ENCODE peak calls at places on chromosomes 6 and 20, in six cellular contexts. One of them, this sample, is unnamed. For H3K4me1, the result is how much of the 10 kb centered on the place peaks cover.

GRCh38 chr20:58192567-58192966 is 35.9 kb downstream of the ANKRD60 start:
- DNase-seq in PC-3: no peak
- DNase-seq in upper lobe of right lung: no peak
- DNase-seq in tibial artery: no peak
- DNase-seq in heart right ventricle: no peak
- DNase-seq in CD8-positive, alpha-beta memory T cell: no peak
- DNase-seq in this sample: no peak

GRCh38 chr6:69044534-69044933 is 409.5 kb downstream of the ADGRB3 start:
- DNase-seq in PC-3: no peak
- DNase-seq in upper lobe of right lung: no peak
- DNase-seq in tibial artery: no peak
- DNase-seq in heart right ventricle: no peak
- DNase-seq in CD8-positive, alpha-beta memory T cell: no peak
- DNase-seq in this sample: no peak

GRCh38 chr20:48189177-48189576 is 403.9 kb upstream of the SULF2 start:
- DNase-seq in PC-3: peak
- DNase-seq in upper lobe of right lung: no peak
- DNase-seq in tibial artery: no peak
- DNase-seq in heart right ventricle: no peak
- DNase-seq in CD8-positive, alpha-beta memory T cell: no peak
- DNase-seq in this sample: no peak

GRCh38 chr6:89269981-89270380 is 45.1 kb downstream of the GABRR2 start:
- DNase-seq in PC-3: no peak
- DNase-seq in upper lobe of right lung: no peak
- DNase-seq in tibial artery: no peak
- DNase-seq in heart right ventricle: no peak
- DNase-seq in CD8-positive, alpha-beta memory T cell: no peak
- DNase-seq in this sample: no peak

GRCh38 chr6:91573826-91574416 is 987.0 kb upstream of the MAP3K7 start:
- DNase-seq in PC-3: no peak
- DNase-seq in upper lobe of right lung: no peak
- DNase-seq in tibial artery: no peak
- DNase-seq in heart right ventricle: no peak
- DNase-seq in CD8-positive, alpha-beta memory T cell: no peak
- DNase-seq in this sample: no peak

GRCh38 chr6:111661541-111662041 is 55.9 kb upstream of the TRAF3IP2 start:
- DNase-seq in PC-3: no peak
- DNase-seq in upper lobe of right lung: no peak
- DNase-seq in tibial artery: no peak
- DNase-seq in heart right ventricle: peak
- DNase-seq in CD8-positive, alpha-beta memory T cell: no peak
- DNase-seq in this sample: peak

GRCh38 chr6:41813956-41814355 is 26.5 kb downstream of the TOMM6 start:
- DNase-seq in PC-3: no peak
- DNase-seq in upper lobe of right lung: no peak
- DNase-seq in tibial artery: no peak
- DNase-seq in heart right ventricle: no peak
- DNase-seq in CD8-positive, alpha-beta memory T cell: no peak
- DNase-seq in this sample: no peak

GRCh38 chr6:108123946-108124345 is 41.9 kb upstream of the NR2E1 start:
- DNase-seq in PC-3: no peak
- DNase-seq in upper lobe of right lung: no peak
- DNase-seq in tibial artery: no peak
- DNase-seq in heart right ventricle: no peak
- DNase-seq in CD8-positive, alpha-beta memory T cell: no peak
- DNase-seq in this sample: no peak

GRCh38 chr6:106025655-106026054 is 60.5 kb upstream of the PRDM1 start:
- DNase-seq in PC-3: no peak
- DNase-seq in upper lobe of right lung: no peak
- DNase-seq in tibial artery: no peak
- DNase-seq in heart right ventricle: no peak
- DNase-seq in CD8-positive, alpha-beta memory T cell: no peak
- DNase-seq in this sample: no peak

GRCh38 chr20:326645-327031 is 1.3 kb downstream of the SOX12 start:
- DNase-seq in PC-3: peak
- DNase-seq in upper lobe of right lung: peak
- DNase-seq in tibial artery: no peak
- DNase-seq in heart right ventricle: no peak
- DNase-seq in CD8-positive, alpha-beta memory T cell: no peak
- DNase-seq in this sample: peak

GRCh38 chr20:7859371-7859802 is 80.9 kb downstream of the HAO1 start:
- DNase-seq in PC-3: peak
- DNase-seq in upper lobe of right lung: no peak
- DNase-seq in tibial artery: no peak
- DNase-seq in heart right ventricle: no peak
- DNase-seq in CD8-positive, alpha-beta memory T cell: no peak
- DNase-seq in this sample: no peak

GRCh38 chr6:20098267-20098876 is 113.9 kb downstream of the MBOAT1 start:
- DNase-seq in PC-3: no peak
- DNase-seq in upper lobe of right lung: no peak
- DNase-seq in tibial artery: no peak
- DNase-seq in heart right ventricle: no peak
- DNase-seq in CD8-positive, alpha-beta memory T cell: no peak
- DNase-seq in this sample: no peak

GRCh38 chr6:125753218-125753936 is 3.9 kb downstream of the HEY2 start:
- DNase-seq in PC-3: peak
- DNase-seq in upper lobe of right lung: no peak
- DNase-seq in tibial artery: no peak
- DNase-seq in heart right ventricle: no peak
- DNase-seq in CD8-positive, alpha-beta memory T cell: peak
- DNase-seq in this sample: no peak

GRCh38 chr6:72855471-72855870 is 233.6 kb downstream of the KCNQ5 start:
- DNase-seq in PC-3: no peak
- DNase-seq in upper lobe of right lung: no peak
- DNase-seq in tibial artery: no peak
- DNase-seq in heart right ventricle: no peak
- DNase-seq in CD8-positive, alpha-beta memory T cell: no peak
- DNase-seq in this sample: no peak

GRCh38 chr6:100948381-100949133 is 67.4 kb upstream of the ASCC3 start:
- DNase-seq in PC-3: no peak
- DNase-seq in upper lobe of right lung: no peak
- DNase-seq in tibial artery: no peak
- DNase-seq in heart right ventricle: no peak
- DNase-seq in CD8-positive, alpha-beta memory T cell: no peak
- DNase-seq in this sample: no peak

GRCh38 chr6:33420493-33421343 is 853 bp downstream of the SYNGAP1 start:
- DNase-seq in PC-3: no peak
- DNase-seq in upper lobe of right lung: no peak
- DNase-seq in tibial artery: no peak
- DNase-seq in heart right ventricle: no peak
- DNase-seq in CD8-positive, alpha-beta memory T cell: no peak
- DNase-seq in this sample: no peak

GRCh38 chr6:169970306-169970988 is 219.0 kb downstream of the ERMARD start:
- DNase-seq in PC-3: no peak
- DNase-seq in upper lobe of right lung: peak
- DNase-seq in tibial artery: peak
- DNase-seq in heart right ventricle: peak
- DNase-seq in CD8-positive, alpha-beta memory T cell: no peak
- DNase-seq in this sample: no peak

GRCh38 chr6:87407531-87407895 is 259 bp upstream of the CFAP206 start:
- DNase-seq in PC-3: peak
- DNase-seq in upper lobe of right lung: no peak
- DNase-seq in tibial artery: no peak
- DNase-seq in heart right ventricle: no peak
- DNase-seq in CD8-positive, alpha-beta memory T cell: no peak
- DNase-seq in this sample: no peak

GRCh38 chr6:27547157-27548075 is 74.5 kb upstream of the ZNF184 start:
- DNase-seq in PC-3: peak
- DNase-seq in upper lobe of right lung: no peak
- DNase-seq in tibial artery: no peak
- DNase-seq in heart right ventricle: no peak
- DNase-seq in CD8-positive, alpha-beta memory T cell: no peak
- DNase-seq in this sample: no peak

GRCh38 chr6:155130161-155130853 is 133.5 kb upstream of the CLDN20 start:
- DNase-seq in PC-3: peak
- DNase-seq in upper lobe of right lung: no peak
- DNase-seq in tibial artery: no peak
- DNase-seq in heart right ventricle: no peak
- DNase-seq in CD8-positive, alpha-beta memory T cell: no peak
- DNase-seq in this sample: no peak

GRCh38 chr6:131116755-131117360 is 18.4 kb upstream of the AKAP7 start:
- DNase-seq in PC-3: peak
- DNase-seq in upper lobe of right lung: no peak
- DNase-seq in tibial artery: no peak
- DNase-seq in heart right ventricle: no peak
- DNase-seq in CD8-positive, alpha-beta memory T cell: peak
- DNase-seq in this sample: no peak

GRCh38 chr20:1846341-1846740 is 48.9 kb upstream of the SIRPA start:
- DNase-seq in PC-3: no peak
- DNase-seq in upper lobe of right lung: no peak
- DNase-seq in tibial artery: no peak
- DNase-seq in heart right ventricle: no peak
- DNase-seq in CD8-positive, alpha-beta memory T cell: no peak
- DNase-seq in this sample: no peak

GRCh38 chr20:40714109-40714508 is 25.1 kb upstream of the MAFB start:
- DNase-seq in PC-3: no peak
- DNase-seq in upper lobe of right lung: no peak
- DNase-seq in tibial artery: no peak
- DNase-seq in heart right ventricle: no peak
- DNase-seq in CD8-positive, alpha-beta memory T cell: no peak
- DNase-seq in this sample: no peak

GRCh38 chr20:4681971-4682370 is 39.7 kb upstream of the PRND start:
- DNase-seq in PC-3: no peak
- DNase-seq in upper lobe of right lung: no peak
- DNase-seq in tibial artery: no peak
- DNase-seq in heart right ventricle: no peak
- DNase-seq in CD8-positive, alpha-beta memory T cell: no peak
- DNase-seq in this sample: no peak

GRCh38 chr6:85390775-85391174 is 59.1 kb upstream of the NT5E start:
- DNase-seq in PC-3: no peak
- DNase-seq in upper lobe of right lung: no peak
- DNase-seq in tibial artery: no peak
- DNase-seq in heart right ventricle: no peak
- DNase-seq in CD8-positive, alpha-beta memory T cell: no peak
- DNase-seq in this sample: no peak

GRCh38 chr6:42401605-42401935 is 50.2 kb downstream of the TRERF1 start:
- DNase-seq in PC-3: no peak
- DNase-seq in upper lobe of right lung: no peak
- DNase-seq in tibial artery: no peak
- DNase-seq in heart right ventricle: no peak
- DNase-seq in CD8-positive, alpha-beta memory T cell: no peak
- DNase-seq in this sample: no peak

GRCh38 chr6:134722996-134723871 is 226.7 kb downstream of the ALDH8A1 start:
- DNase-seq in PC-3: no peak
- DNase-seq in upper lobe of right lung: no peak
- DNase-seq in tibial artery: no peak
- DNase-seq in heart right ventricle: no peak
- DNase-seq in CD8-positive, alpha-beta memory T cell: no peak
- DNase-seq in this sample: no peak

GRCh38 chr20:51634257-51634656 is 91.7 kb upstream of the NFATC2 start:
- DNase-seq in PC-3: peak
- DNase-seq in upper lobe of right lung: no peak
- DNase-seq in tibial artery: no peak
- DNase-seq in heart right ventricle: no peak
- DNase-seq in CD8-positive, alpha-beta memory T cell: no peak
- DNase-seq in this sample: no peak

GRCh38 chr20:22815584-22815983 is 219.5 kb upstream of the SSTR4 start:
- DNase-seq in PC-3: no peak
- DNase-seq in upper lobe of right lung: no peak
- DNase-seq in tibial artery: no peak
- DNase-seq in heart right ventricle: no peak
- DNase-seq in CD8-positive, alpha-beta memory T cell: no peak
- DNase-seq in this sample: no peak

GRCh38 chr6:75396005-75396800 is 97.4 kb downstream of the FILIP1 start:
- DNase-seq in PC-3: no peak
- DNase-seq in upper lobe of right lung: no peak
- DNase-seq in tibial artery: no peak
- DNase-seq in heart right ventricle: no peak
- DNase-seq in CD8-positive, alpha-beta memory T cell: no peak
- DNase-seq in this sample: no peak
- H3K4me1 ChIP-seq in PC-3: under half
- H3K4me1 ChIP-seq in upper lobe of right lung: under half
- H3K4me1 ChIP-seq in tibial artery: under half
- H3K4me1 ChIP-seq in heart right ventricle: under half
- H3K4me1 ChIP-seq in CD8-positive, alpha-beta memory T cell: under half
- H3K4me1 ChIP-seq in this sample: under half

DNA sequence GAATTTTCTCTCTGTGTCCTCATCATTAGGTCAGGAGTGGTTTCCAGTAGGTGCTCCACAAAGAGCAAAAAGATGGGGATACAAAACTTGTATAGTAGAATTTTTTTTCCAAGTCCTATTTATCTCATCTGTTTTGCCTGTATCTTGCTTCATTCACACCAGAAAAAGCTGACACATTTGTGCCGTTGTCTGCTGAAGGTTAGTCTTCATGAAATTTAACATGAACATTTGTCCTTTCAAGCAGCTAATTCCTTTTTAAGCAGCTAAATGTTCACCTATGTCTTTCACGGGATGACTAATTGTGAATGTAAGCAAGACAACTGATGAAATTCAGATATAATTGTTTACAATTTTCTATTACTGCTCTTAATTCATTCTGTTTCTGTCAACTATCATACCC is 83.8 kb downstream of the ATXN1 start:
- DNase-seq in PC-3: peak
- DNase-seq in upper lobe of right lung: no peak
- DNase-seq in tibial artery: no peak
- DNase-seq in heart right ventricle: no peak
- DNase-seq in CD8-positive, alpha-beta memory T cell: no peak
- DNase-seq in this sample: no peak
- H3K4me1 ChIP-seq in PC-3: half or more
- H3K4me1 ChIP-seq in upper lobe of right lung: under half
- H3K4me1 ChIP-seq in tibial artery: under half
- H3K4me1 ChIP-seq in heart right ventricle: half or more
- H3K4me1 ChIP-seq in CD8-positive, alpha-beta memory T cell: under half
- H3K4me1 ChIP-seq in this sample: under half

GRCh38 chr20:46206025-46206424 is 87.9 kb downstream of the CD40 start:
- DNase-seq in PC-3: peak
- DNase-seq in upper lobe of right lung: peak
- DNase-seq in tibial artery: peak
- DNase-seq in heart right ventricle: no peak
- DNase-seq in CD8-positive, alpha-beta memory T cell: no peak
- DNase-seq in this sample: peak
- H3K4me1 ChIP-seq in PC-3: under half
- H3K4me1 ChIP-seq in upper lobe of right lung: under half
- H3K4me1 ChIP-seq in tibial artery: under half
- H3K4me1 ChIP-seq in heart right ventricle: under half
- H3K4me1 ChIP-seq in CD8-positive, alpha-beta memory T cell: under half
- H3K4me1 ChIP-seq in this sample: under half

GRCh38 chr6:149336529-149336928 is 19.0 kb downstream of the TAB2 start:
- DNase-seq in PC-3: peak
- DNase-seq in upper lobe of right lung: no peak
- DNase-seq in tibial artery: no peak
- DNase-seq in heart right ventricle: no peak
- DNase-seq in CD8-positive, alpha-beta memory T cell: no peak
- DNase-seq in this sample: no peak
- H3K4me1 ChIP-seq in PC-3: half or more
- H3K4me1 ChIP-seq in upper lobe of right lung: half or more
- H3K4me1 ChIP-seq in tibial artery: under half
- H3K4me1 ChIP-seq in heart right ventricle: half or more
- H3K4me1 ChIP-seq in CD8-positive, alpha-beta memory T cell: half or more
- H3K4me1 ChIP-seq in this sample: half or more

DNA sequence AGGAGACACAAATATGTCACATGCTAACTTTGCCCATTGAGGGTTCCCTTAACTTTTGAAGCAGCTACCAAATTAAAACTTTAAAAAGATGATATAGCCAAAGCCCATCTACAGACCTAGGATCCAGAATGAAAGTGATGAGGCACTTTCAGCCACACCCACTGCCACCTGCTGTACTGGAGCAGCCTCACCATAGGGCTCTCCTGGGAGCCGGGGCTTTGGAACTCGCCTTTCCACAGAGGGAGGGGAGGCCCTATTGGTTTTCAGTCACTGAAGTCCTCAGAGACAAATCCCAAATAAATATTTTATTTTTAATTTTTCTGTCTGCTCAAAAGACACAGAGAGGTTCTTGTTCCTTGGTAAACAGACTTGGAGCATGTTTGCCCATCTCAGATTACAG is 238.1 kb upstream of the TAB2 start:
- DNase-seq in PC-3: peak
- DNase-seq in upper lobe of right lung: no peak
- DNase-seq in tibial artery: no peak
- DNase-seq in heart right ventricle: no peak
- DNase-seq in CD8-positive, alpha-beta memory T cell: no peak
- DNase-seq in this sample: no peak
- H3K4me1 ChIP-seq in PC-3: half or more
- H3K4me1 ChIP-seq in upper lobe of right lung: under half
- H3K4me1 ChIP-seq in tibial artery: under half
- H3K4me1 ChIP-seq in heart right ventricle: under half
- H3K4me1 ChIP-seq in CD8-positive, alpha-beta memory T cell: under half
- H3K4me1 ChIP-seq in this sample: under half